ENCODE peak calls at places on chromosomes 7 and 10, in nine cellular contexts. S, M, N, Z, X, B, R, U and T are unnamed samples.
A peak's percentile ranks its signal among the peaks of the same experiment; 100 is the strongest.

GRCh38 chr7:159096736-159097581 is 47.7 kb downstream of the VIPR2 start:
- DNase-seq in S (no peak), M (no peak), N (no peak), Z (no peak), X (no peak), B (no peak), R (no peak), U (no peak), T (no peak)

GRCh38 chr7:100034871-100035510 is 14.6 kb upstream of the ZSCAN21 start:
- DNase-seq in S (no peak), M (no peak), N (no peak), Z (no peak), X (no peak), B (no peak), R (no peak), U (no peak), T (no peak)

GRCh38 chr7:124784879-124785818 is 19.6 kb upstream of the GPR37 start:
- DNase-seq in S (peak; percentile 57), M (peak; percentile 55), N (peak; percentile 38), Z (peak; percentile 68), X (no peak), B (no peak), R (no peak), U (no peak), T (peak; percentile 8)

GRCh38 chr10:121904888-121905287 is 22.9 kb downstream of the ATE1 start:
- DNase-seq in S (no peak), M (no peak), N (no peak), Z (no peak), X (no peak), B (no peak), R (no peak), U (no peak), T (no peak)

GRCh38 chr7:3217166-3217565 is 83.9 kb upstream of the SDK1 start:
- DNase-seq in S (no peak), M (no peak), N (no peak), Z (no peak), X (no peak), B (no peak), R (no peak), U (no peak), T (no peak)

GRCh38 chr10:63798599-63799498 is 277.6 kb downstream of the REEP3 start:
- DNase-seq in S (peak; percentile 35), M (no peak), N (no peak), Z (peak; percentile 11), X (no peak), B (no peak), R (no peak), U (no peak), T (no peak)

GRCh38 chr10:61778137-61778536 is 115.4 kb downstream of the CABCOCO1 start:
- DNase-seq in S (no peak), M (no peak), N (no peak), Z (no peak), X (no peak), B (no peak), R (no peak), U (no peak), T (no peak)

GRCh38 chr10:3995302-3996210 is 210.5 kb upstream of the KLF6 start:
- DNase-seq in S (no peak), M (no peak), N (no peak), Z (no peak), X (no peak), B (no peak), R (no peak), U (no peak), T (no peak)